ENCODE peak calls at places on chromosomes 7 and 10, in six cellular contexts. G is Peyer's patch, A is fibroblast of pulmonary artery, F is fibroblast of lung, K is endodermal cell, H is neural crest cell. E is an unnamed sample.

GRCh38 chr10:129744134-129744895 is 219.8 kb downstream of the EBF3 start:
- DNase-seq in G (peak), A (no peak), F (no peak), K (peak), H (no peak), E (peak)

GRCh38 chr7:106864298-106865081 is 592 bp upstream of the PIK3CG start:
- DNase-seq in G (no peak), A (no peak), F (no peak), K (no peak), H (no peak), E (no peak)

GRCh38 chr10:129963831-129964501 is at the start of gene EBF3:
- DNase-seq in G (no peak), A (peak), F (peak), K (peak), H (peak), E (peak)

GRCh38 chr7:13945670-13946069 is 43.8 kb downstream of the ETV1 start:
- DNase-seq in G (no peak), A (peak), F (peak), K (no peak), H (no peak), E (no peak)

GRCh38 chr10:49354593-49354992 is 41.3 kb downstream of the DRGX start:
- DNase-seq in G (no peak), A (no peak), F (no peak), K (no peak), H (no peak), E (no peak)

GRCh38 chr10:71708301-71708703 is 11.3 kb downstream of the C10orf105 start:
- DNase-seq in G (peak), A (peak), F (peak), K (peak), H (peak), E (peak)

GRCh38 chr7:19665399-19666008 is 43.3 kb downstream of the POLR1F start:
- DNase-seq in G (no peak), A (peak), F (peak), K (no peak), H (no peak), E (no peak)

GRCh38 chr7:98022531-98022930 is 32.5 kb upstream of the OCM2 start:
- DNase-seq in G (no peak), A (no peak), F (no peak), K (no peak), H (no peak), E (no peak)

GRCh38 chr10:10045765-10046028 is 972.0 kb upstream of the CELF2 start:
- DNase-seq in G (no peak), A (no peak), F (no peak), K (no peak), H (no peak), E (no peak)

GRCh38 chr7:75776295-75776971 is 4.4 kb upstream of the CCL26 start:
- DNase-seq in G (no peak), A (peak), F (peak), K (no peak), H (no peak), E (peak)

GRCh38 chr7:23308754-23309153 is 9.6 kb downstream of the MALSU1 start:
- DNase-seq in G (no peak), A (no peak), F (no peak), K (no peak), H (no peak), E (no peak)

GRCh38 chr7:119895320-119895719 is 377.7 kb upstream of the KCND2 start:
- DNase-seq in G (no peak), A (no peak), F (no peak), K (no peak), H (no peak), E (no peak)

GRCh38 chr7:150799741-150800575 is at the start of gene TMEM176B:
- DNase-seq in G (peak), A (no peak), F (no peak), K (peak), H (no peak), E (no peak)

GRCh38 chr10:48309711-48310226 is 3.3 kb downstream of the MAPK8 start:
- DNase-seq in G (no peak), A (peak), F (peak), K (no peak), H (no peak), E (no peak)

GRCh38 chr10:87589653-87590052 is 70.0 kb upstream of the PAPSS2 start:
- DNase-seq in G (no peak), A (no peak), F (peak), K (no peak), H (no peak), E (no peak)

GRCh38 chr7:35605760-35606159 is 89.2 kb downstream of the HERPUD2 start:
- DNase-seq in G (no peak), A (peak), F (peak), K (no peak), H (no peak), E (no peak)

GRCh38 chr7:127654404-127655392 is 2.7 kb downstream of the SND1 start:
- DNase-seq in G (no peak), A (no peak), F (peak), K (no peak), H (no peak), E (no peak)

GRCh38 chr10:114294549-114294948 is 55.5 kb downstream of the VWA2 start:
- DNase-seq in G (no peak), A (no peak), F (no peak), K (no peak), H (no peak), E (no peak)

GRCh38 chr7:54788664-54789063 is 29.7 kb upstream of the SEC61G start:
- DNase-seq in G (no peak), A (peak), F (peak), K (peak), H (peak), E (no peak)

GRCh38 chr10:44906476-44906875 is 4.7 kb upstream of the TMEM72 start:
- DNase-seq in G (no peak), A (no peak), F (no peak), K (no peak), H (no peak), E (no peak)

GRCh38 chr7:114916261-114916892 is 5.5 kb upstream of the MDFIC start:
- DNase-seq in G (no peak), A (no peak), F (no peak), K (no peak), H (no peak), E (no peak)

GRCh38 chr10:35563266-35563891 is 41.8 kb upstream of the GJD4 start:
- DNase-seq in G (peak), A (peak), F (peak), K (peak), H (peak), E (peak)

GRCh38 chr10:99630991-99631390 is 10.8 kb upstream of the SLC25A28 start:
- DNase-seq in G (no peak), A (peak), F (peak), K (no peak), H (no peak), E (no peak)

GRCh38 chr10:14878266-14879054 is at the start of gene SUV39H2:
- DNase-seq in G (peak), A (peak), F (peak), K (peak), H (peak), E (peak)

GRCh38 chr10:86306628-86307278 is 59.8 kb downstream of the GRID1 start:
- DNase-seq in G (no peak), A (peak), F (peak), K (peak), H (peak), E (no peak)

GRCh38 chr7:73342645-73343044 is 14.7 kb downstream of the FKBP6 start:
- DNase-seq in G (no peak), A (peak), F (peak), K (peak), H (no peak), E (no peak)

GRCh38 chr10:105797234-105797890 is 1156.3 kb downstream of the SORCS3 start:
- DNase-seq in G (no peak), A (peak), F (no peak), K (no peak), H (no peak), E (no peak)

GRCh38 chr7:79806161-79806734 is 328.4 kb upstream of the GNAI1 start:
- DNase-seq in G (no peak), A (peak), F (peak), K (no peak), H (no peak), E (no peak)

GRCh38 chr7:149220534-149220933 is 18.9 kb upstream of the ZNF212 start:
- DNase-seq in G (no peak), A (peak), F (peak), K (no peak), H (no peak), E (no peak)

GRCh38 chr7:133958822-133959221 is 168.3 kb upstream of the LRGUK start:
- DNase-seq in G (no peak), A (no peak), F (no peak), K (no peak), H (no peak), E (no peak)

GRCh38 chr10:122077311-122077875 is 88.4 kb downstream of the TACC2 start:
- DNase-seq in G (no peak), A (no peak), F (no peak), K (peak), H (no peak), E (no peak)

GRCh38 chr7:34928052-34928451 is 109.2 kb downstream of the DPY19L1 start:
- DNase-seq in G (peak), A (peak), F (peak), K (peak), H (peak), E (no peak)

GRCh38 chr7:26685636-26686035 is 178.8 kb downstream of the SKAP2 start:
- DNase-seq in G (no peak), A (no peak), F (no peak), K (no peak), H (no peak), E (no peak)

GRCh38 chr7:50718311-50718710 is 64.4 kb downstream of the GRB10 start:
- DNase-seq in G (no peak), A (no peak), F (no peak), K (no peak), H (no peak), E (no peak)

GRCh38 chr10:21514101-21514807 is 11.2 kb downstream of the SKIDA1 start:
- DNase-seq in G (no peak), A (peak), F (peak), K (no peak), H (no peak), E (no peak)

GRCh38 chr7:136728945-136729344 is 139.5 kb upstream of the CHRM2 start:
- DNase-seq in G (no peak), A (no peak), F (no peak), K (peak), H (no peak), E (no peak)

GRCh38 chr7:5045558-5046396 is at the start of gene RBAK:
- DNase-seq in G (peak), A (peak), F (peak), K (peak), H (peak), E (peak)
- TF ChIP-seq CTCF in G (no peak), A (no peak), F (no peak), K (no peak), H (no peak), E (no peak)

GRCh38 chr7:130897515-130898419 is 163.8 kb upstream of the KLF14 start:
- DNase-seq in G (no peak), A (no peak), F (no peak), K (no peak), H (no peak), E (no peak)

GRCh38 chr7:130894146-130895005 is 160.4 kb upstream of the KLF14 start:
- DNase-seq in G (peak), A (no peak), F (peak), K (no peak), H (no peak), E (no peak)

GRCh38 chr7:130895006-130895750 is 161.2 kb upstream of the KLF14 start:
- DNase-seq in G (no peak), A (no peak), F (no peak), K (no peak), H (no peak), E (no peak)

GRCh38 chr7:130896898-130897514 is 163.0 kb upstream of the KLF14 start:
- DNase-seq in G (peak), A (peak), F (peak), K (peak), H (peak), E (peak)

GRCh38 chr7:130896051-130896881 is 162.3 kb upstream of the KLF14 start:
- DNase-seq in G (no peak), A (peak), F (peak), K (no peak), H (no peak), E (no peak)
- TF ChIP-seq CTCF in G (peak), A (peak), F (peak), K (no peak), H (no peak), E (no peak)

DNA sequence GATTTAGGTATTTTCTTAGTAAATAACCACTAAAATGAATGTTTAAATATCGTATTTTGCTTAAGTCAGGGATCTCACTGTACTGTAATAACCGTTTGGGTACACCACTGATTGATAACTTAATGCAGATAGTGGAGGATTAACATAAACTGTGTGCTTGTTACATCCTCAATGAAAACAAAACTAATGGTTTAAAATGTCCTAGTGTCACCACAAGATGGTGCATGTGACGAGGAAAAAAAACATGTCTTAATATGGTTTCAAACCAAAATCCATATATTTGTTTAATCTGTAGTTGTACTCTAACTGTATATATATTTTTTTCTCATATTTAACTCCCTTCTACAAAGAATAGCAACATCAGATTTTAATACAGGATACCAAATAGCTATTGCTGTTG is 19.2 kb downstream of the ARMC10 start:
- DNase-seq in G (no peak), A (peak), F (no peak), K (no peak), H (no peak), E (no peak)
- TF ChIP-seq CTCF in G (peak), A (no peak), F (no peak), K (peak), H (peak), E (no peak)

DNA sequence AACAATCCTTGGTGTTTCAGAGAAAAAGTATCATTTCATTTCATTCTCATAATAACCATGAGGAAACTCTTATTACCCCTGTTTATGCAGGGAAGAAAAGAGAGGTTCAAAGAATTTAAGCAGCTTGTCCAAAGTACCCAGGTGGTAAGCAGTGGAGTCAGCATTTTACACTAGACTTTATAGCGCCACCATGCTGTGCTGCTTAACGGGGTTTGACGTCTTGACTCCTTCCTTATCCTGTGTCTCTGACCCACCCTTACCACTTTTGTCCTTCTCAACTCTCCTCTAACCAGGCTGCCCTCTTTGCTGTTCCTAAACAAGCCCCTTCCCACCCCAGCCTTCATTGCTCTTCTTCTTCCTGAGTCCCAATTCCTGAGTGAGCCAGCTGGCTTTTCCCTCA is 117.0 kb upstream of the AHR start:
- DNase-seq in G (no peak), A (no peak), F (no peak), K (peak), H (no peak), E (no peak)
- TF ChIP-seq CTCF in G (no peak), A (no peak), F (no peak), K (peak), H (no peak), E (no peak)

GRCh38 chr7:65839846-65840245 is 33.0 kb upstream of the VKORC1L1 start:
- DNase-seq in G (no peak), A (no peak), F (no peak), K (no peak), H (no peak), E (no peak)

GRCh38 chr7:65846008-65846570 is 26.8 kb upstream of the VKORC1L1 start:
- DNase-seq in G (no peak), A (no peak), F (no peak), K (no peak), H (no peak), E (no peak)

DNA sequence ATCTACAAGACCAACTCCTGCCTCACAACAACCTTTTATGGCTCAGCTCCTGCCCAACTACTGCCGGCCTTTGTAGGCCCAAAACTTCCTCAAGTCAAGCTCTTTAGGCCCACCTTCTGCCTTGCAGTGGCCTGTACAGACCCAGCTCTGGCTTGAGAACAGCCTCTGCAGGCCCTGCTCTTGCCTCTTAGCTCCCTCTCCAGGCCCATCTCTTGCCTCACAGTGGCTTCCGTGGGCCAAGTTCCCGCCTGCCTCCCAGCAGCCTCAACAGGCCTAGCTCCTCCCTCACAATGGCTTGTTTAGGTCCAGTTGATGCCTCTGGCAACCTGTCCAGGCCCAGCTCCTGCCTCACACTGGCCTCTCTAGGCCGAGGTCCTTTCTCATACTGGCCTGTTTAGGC is 32.4 kb upstream of the VKORC1L1 start:
- DNase-seq in G (no peak), A (no peak), F (no peak), K (peak), H (peak), E (no peak)
- TF ChIP-seq CTCF in G (no peak), A (no peak), F (no peak), K (peak), H (peak), E (no peak)

GRCh38 chr7:112749775-112750174 is 40.4 kb downstream of the TMEM168 start:
- DNase-seq in G (no peak), A (no peak), F (no peak), K (no peak), H (no peak), E (no peak)
- TF ChIP-seq CTCF in G (no peak), A (no peak), F (peak), K (peak), H (peak), E (no peak)